ENCODE peak calls at places on chromosomes 12 and 14, in six cellular contexts. One of them, this sample, is unnamed. For H3K4me1 and H3K27me3, the result is how much of the 10 kb centered on the place peaks cover.

GRCh38 chr12:51391047-51391837 is at the start of gene GALNT6:
- DNase-seq in osteoblast: peak
- DNase-seq in cardiac muscle cell: no peak
- DNase-seq in transverse colon: peak
- DNase-seq in ovary: no peak
- DNase-seq in adrenal gland: peak
- DNase-seq in this sample: peak

GRCh38 chr12:131454418-131455217 is 256.3 kb upstream of the SFSWAP start:
- DNase-seq in cardiac muscle cell: peak
- DNase-seq in adrenal gland: peak
- DNase-seq in ovary: no peak
- DNase-seq in transverse colon: no peak
- DNase-seq in osteoblast: no peak
- DNase-seq in this sample: peak

GRCh38 chr12:240566-240965 is 22.1 kb downstream of the SLC6A13 start:
- DNase-seq in ovary: no peak
- DNase-seq in adrenal gland: no peak
- DNase-seq in osteoblast: no peak
- DNase-seq in transverse colon: no peak
- DNase-seq in cardiac muscle cell: no peak
- DNase-seq in this sample: no peak

GRCh38 chr14:30194769-30195168 is 267.1 kb upstream of the PRKD1 start:
- DNase-seq in osteoblast: no peak
- DNase-seq in adrenal gland: no peak
- DNase-seq in ovary: no peak
- DNase-seq in transverse colon: no peak
- DNase-seq in cardiac muscle cell: peak
- DNase-seq in this sample: no peak

GRCh38 chr12:124446364-124446763 is 121.0 kb downstream of the NCOR2 start:
- DNase-seq in transverse colon: no peak
- DNase-seq in adrenal gland: no peak
- DNase-seq in osteoblast: no peak
- DNase-seq in cardiac muscle cell: no peak
- DNase-seq in ovary: no peak
- DNase-seq in this sample: no peak

GRCh38 chr14:58245562-58245961 is 919 bp downstream of the PSMA3 start:
- DNase-seq in cardiac muscle cell: no peak
- DNase-seq in transverse colon: no peak
- DNase-seq in osteoblast: peak
- DNase-seq in adrenal gland: no peak
- DNase-seq in ovary: no peak
- DNase-seq in this sample: no peak

GRCh38 chr14:61145258-61145902 is 135.8 kb downstream of the TMEM30B start:
- DNase-seq in osteoblast: peak
- DNase-seq in ovary: no peak
- DNase-seq in adrenal gland: no peak
- DNase-seq in cardiac muscle cell: peak
- DNase-seq in transverse colon: no peak
- DNase-seq in this sample: peak

GRCh38 chr12:57720606-57721595 is 17.6 kb downstream of the AGAP2 start:
- DNase-seq in ovary: no peak
- DNase-seq in cardiac muscle cell: no peak
- DNase-seq in osteoblast: peak
- DNase-seq in transverse colon: no peak
- DNase-seq in adrenal gland: no peak
- DNase-seq in this sample: no peak

GRCh38 chr12:117662620-117663395 is 301.4 kb upstream of the NOS1 start:
- DNase-seq in osteoblast: no peak
- DNase-seq in cardiac muscle cell: no peak
- DNase-seq in ovary: no peak
- DNase-seq in adrenal gland: no peak
- DNase-seq in transverse colon: no peak
- DNase-seq in this sample: no peak

GRCh38 chr12:1044697-1045096 is 53.7 kb downstream of the ERC1 start:
- DNase-seq in osteoblast: peak
- DNase-seq in adrenal gland: no peak
- DNase-seq in transverse colon: no peak
- DNase-seq in ovary: no peak
- DNase-seq in cardiac muscle cell: peak
- DNase-seq in this sample: no peak

GRCh38 chr12:100913872-100914600 is 119.5 kb downstream of the ANO4 start:
- DNase-seq in ovary: no peak
- DNase-seq in osteoblast: no peak
- DNase-seq in cardiac muscle cell: no peak
- DNase-seq in transverse colon: no peak
- DNase-seq in adrenal gland: no peak
- DNase-seq in this sample: no peak

GRCh38 chr12:57732726-57733593 is 5.6 kb downstream of the AGAP2 start:
- DNase-seq in osteoblast: peak
- DNase-seq in cardiac muscle cell: no peak
- DNase-seq in adrenal gland: no peak
- DNase-seq in ovary: no peak
- DNase-seq in transverse colon: no peak
- DNase-seq in this sample: peak

GRCh38 chr14:91084516-91084915 is 24.1 kb upstream of the RPS6KA5 start:
- DNase-seq in ovary: no peak
- DNase-seq in transverse colon: no peak
- DNase-seq in osteoblast: no peak
- DNase-seq in adrenal gland: no peak
- DNase-seq in cardiac muscle cell: no peak
- DNase-seq in this sample: no peak

GRCh38 chr12:109449845-109450532 is 27.1 kb downstream of the KCTD10 start:
- DNase-seq in ovary: no peak
- DNase-seq in adrenal gland: no peak
- DNase-seq in osteoblast: peak
- DNase-seq in cardiac muscle cell: no peak
- DNase-seq in transverse colon: peak
- DNase-seq in this sample: no peak

GRCh38 chr12:58365087-58365390 is 423.7 kb downstream of the ATP23 start:
- DNase-seq in adrenal gland: no peak
- DNase-seq in osteoblast: no peak
- DNase-seq in ovary: no peak
- DNase-seq in transverse colon: no peak
- DNase-seq in cardiac muscle cell: no peak
- DNase-seq in this sample: no peak

GRCh38 chr12:263574-263973 is 938 bp upstream of the SLC6A13 start:
- DNase-seq in ovary: no peak
- DNase-seq in cardiac muscle cell: no peak
- DNase-seq in osteoblast: no peak
- DNase-seq in transverse colon: no peak
- DNase-seq in adrenal gland: no peak
- DNase-seq in this sample: no peak

GRCh38 chr14:101352567-101352966 is 208.7 kb upstream of the DIO3 start:
- DNase-seq in adrenal gland: no peak
- DNase-seq in transverse colon: no peak
- DNase-seq in osteoblast: no peak
- DNase-seq in ovary: no peak
- DNase-seq in cardiac muscle cell: no peak
- DNase-seq in this sample: no peak

GRCh38 chr12:3342051-3342450 is 149.0 kb upstream of the PRMT8 start:
- DNase-seq in adrenal gland: peak
- DNase-seq in cardiac muscle cell: peak
- DNase-seq in ovary: peak
- DNase-seq in transverse colon: no peak
- DNase-seq in osteoblast: peak
- DNase-seq in this sample: peak

GRCh38 chr12:34210689-34211530 is 188.6 kb downstream of the ALG10 start:
- DNase-seq in cardiac muscle cell: no peak
- DNase-seq in osteoblast: no peak
- DNase-seq in transverse colon: no peak
- DNase-seq in adrenal gland: no peak
- DNase-seq in ovary: no peak
- DNase-seq in this sample: no peak
- H3K4me1 ChIP-seq in cardiac muscle cell: under half
- H3K4me1 ChIP-seq in osteoblast: under half
- H3K4me1 ChIP-seq in transverse colon: under half
- H3K4me1 ChIP-seq in adrenal gland: under half
- H3K4me1 ChIP-seq in ovary: under half
- H3K4me1 ChIP-seq in this sample: under half

DNA sequence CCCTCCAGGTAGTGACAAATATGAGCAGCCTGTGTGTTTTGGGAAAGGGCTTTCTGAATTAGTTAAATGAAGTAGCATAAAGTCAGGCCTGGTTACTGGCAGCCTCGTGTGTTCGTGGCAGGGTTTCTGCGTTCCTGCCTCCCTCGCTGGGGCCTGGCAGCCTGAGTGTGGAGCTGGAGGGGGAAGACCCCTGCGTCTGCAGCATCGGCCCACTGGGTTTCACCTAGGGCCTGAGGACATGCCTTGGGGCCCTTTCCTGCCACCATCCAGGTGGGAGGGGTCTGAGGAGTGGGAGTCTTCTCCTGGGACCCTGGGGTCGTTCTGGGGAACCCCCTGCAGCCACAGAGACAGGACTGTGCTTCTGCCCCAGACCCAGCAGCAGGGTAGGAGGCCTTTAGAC is 20.4 kb upstream of the AMN start:
- DNase-seq in cardiac muscle cell: no peak
- DNase-seq in transverse colon: no peak
- DNase-seq in osteoblast: peak
- DNase-seq in adrenal gland: no peak
- DNase-seq in ovary: no peak
- DNase-seq in this sample: no peak
- H3K4me3 ChIP-seq in cardiac muscle cell: no peak
- H3K4me3 ChIP-seq in transverse colon: no peak
- H3K4me3 ChIP-seq in osteoblast: no peak
- H3K4me3 ChIP-seq in adrenal gland: no peak
- H3K4me3 ChIP-seq in ovary: no peak
- H3K4me3 ChIP-seq in this sample: no peak

GRCh38 chr14:79280400-79280670 is 931.0 kb downstream of the DIO2 start:
- DNase-seq in ovary: no peak
- DNase-seq in osteoblast: no peak
- DNase-seq in transverse colon: no peak
- DNase-seq in adrenal gland: no peak
- DNase-seq in cardiac muscle cell: no peak
- DNase-seq in this sample: no peak
- H3K27me3 ChIP-seq in ovary: under half
- H3K27me3 ChIP-seq in osteoblast: under half
- H3K27me3 ChIP-seq in transverse colon: half or more
- H3K27me3 ChIP-seq in adrenal gland: under half
- H3K27me3 ChIP-seq in cardiac muscle cell: under half
- H3K27me3 ChIP-seq in this sample: under half

GRCh38 chr12:114447799-114448617 is 42.1 kb upstream of the TBX5 start:
- DNase-seq in ovary: no peak
- DNase-seq in adrenal gland: no peak
- DNase-seq in osteoblast: no peak
- DNase-seq in transverse colon: no peak
- DNase-seq in cardiac muscle cell: no peak
- DNase-seq in this sample: no peak
- H3K4me1 ChIP-seq in ovary: under half
- H3K4me1 ChIP-seq in adrenal gland: under half
- H3K4me1 ChIP-seq in osteoblast: under half
- H3K4me1 ChIP-seq in transverse colon: under half
- H3K4me1 ChIP-seq in cardiac muscle cell: under half
- H3K4me1 ChIP-seq in this sample: under half

GRCh38 chr14:51547701-51548100 is 104.0 kb upstream of the FRMD6 start:
- DNase-seq in ovary: no peak
- DNase-seq in osteoblast: no peak
- DNase-seq in transverse colon: no peak
- DNase-seq in cardiac muscle cell: no peak
- DNase-seq in adrenal gland: no peak
- DNase-seq in this sample: no peak
- H3K4me3 ChIP-seq in ovary: no peak
- H3K4me3 ChIP-seq in osteoblast: no peak
- H3K4me3 ChIP-seq in transverse colon: no peak
- H3K4me3 ChIP-seq in cardiac muscle cell: no peak
- H3K4me3 ChIP-seq in adrenal gland: no peak
- H3K4me3 ChIP-seq in this sample: no peak

GRCh38 chr12:53995311-53996187 is 4.4 kb upstream of the HOXC9 start:
- DNase-seq in osteoblast: peak
- DNase-seq in adrenal gland: no peak
- DNase-seq in ovary: peak
- DNase-seq in cardiac muscle cell: no peak
- DNase-seq in transverse colon: no peak
- DNase-seq in this sample: peak
- H3K27me3 ChIP-seq in osteoblast: under half
- H3K27me3 ChIP-seq in adrenal gland: half or more
- H3K27me3 ChIP-seq in ovary: under half
- H3K27me3 ChIP-seq in cardiac muscle cell: half or more
- H3K27me3 ChIP-seq in transverse colon: half or more
- H3K27me3 ChIP-seq in this sample: under half

DNA sequence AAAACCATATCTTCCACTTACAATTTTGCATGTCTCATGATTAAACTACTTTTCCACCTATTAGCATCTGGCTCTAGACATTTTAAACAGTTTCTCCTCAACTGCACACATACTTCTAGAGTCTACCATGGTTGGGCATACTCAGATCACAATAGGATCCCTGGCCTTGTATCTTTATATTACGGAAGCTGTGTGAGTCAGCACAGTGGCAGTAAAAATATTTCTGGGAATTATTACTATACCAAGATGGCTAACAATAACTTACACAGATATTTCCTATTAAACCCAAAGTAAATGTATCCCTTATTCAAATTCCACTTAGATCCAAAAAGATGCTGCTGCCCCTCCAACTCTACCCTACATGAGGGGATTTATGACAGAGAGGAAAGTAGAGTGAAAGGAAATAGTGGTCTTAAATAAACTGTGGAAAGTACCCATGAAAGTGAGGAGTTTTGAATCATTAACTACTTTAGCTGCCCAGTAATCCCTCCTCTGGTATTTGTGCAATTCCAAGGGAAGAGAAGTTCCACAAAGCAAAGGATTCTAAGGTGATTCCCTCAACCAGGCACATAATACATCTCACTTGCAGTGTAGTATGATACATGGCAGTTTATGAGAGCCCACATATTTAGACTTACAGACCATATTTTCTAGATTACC is 14.0 kb upstream of the CPSF6 start:
- DNase-seq in ovary: no peak
- DNase-seq in cardiac muscle cell: no peak
- DNase-seq in osteoblast: no peak
- DNase-seq in adrenal gland: no peak
- DNase-seq in transverse colon: no peak
- DNase-seq in this sample: no peak
- H3K4me1 ChIP-seq in ovary: under half
- H3K4me1 ChIP-seq in cardiac muscle cell: under half
- H3K4me1 ChIP-seq in osteoblast: under half
- H3K4me1 ChIP-seq in adrenal gland: under half
- H3K4me1 ChIP-seq in transverse colon: under half
- H3K4me1 ChIP-seq in this sample: under half

GRCh38 chr14:75515631-75515999 is 6.7 kb upstream of the BATF start:
- DNase-seq in cardiac muscle cell: peak
- DNase-seq in ovary: no peak
- DNase-seq in transverse colon: no peak
- DNase-seq in adrenal gland: no peak
- DNase-seq in osteoblast: no peak
- DNase-seq in this sample: no peak
- H3K4me3 ChIP-seq in cardiac muscle cell: no peak
- H3K4me3 ChIP-seq in ovary: no peak
- H3K4me3 ChIP-seq in transverse colon: no peak
- H3K4me3 ChIP-seq in adrenal gland: no peak
- H3K4me3 ChIP-seq in osteoblast: peak
- H3K4me3 ChIP-seq in this sample: no peak